ENCODE peak calls at places on chromosomes 5 and 9, in nine cellular contexts. T is GM12865, E is uterus, O is choroid plexus epithelial cell, M is amniotic stem cell, Z is GM10248, L is GM19239, J is WERI-Rb-1, S is SK-N-MC. W is an unnamed sample.

GRCh38 chr5:180499684-180500083 is 5.5 kb downstream of the CNOT6 start:
- DNase-seq in E (no peak), S (no peak), Z (no peak), M (no peak), L (no peak), O (peak; percentile 25), T (no peak), J (no peak), W (no peak)

GRCh38 chr5:94431696-94432095 is 186.7 kb downstream of the KIAA0825 start:
- DNase-seq in O (peak; percentile 21), T (no peak), Z (no peak), E (no peak), J (no peak), M (no peak), S (no peak), L (no peak), W (no peak)

GRCh38 chr5:149586708-149587318 is 5.5 kb downstream of the ARHGEF37 start:
- DNase-seq in J (no peak), Z (no peak), S (no peak), E (no peak), L (no peak), M (no peak), T (no peak), O (no peak), W (no peak)

GRCh38 chr5:94890907-94891306 is 272.4 kb downstream of the SLF1 start:
- DNase-seq in Z (no peak), J (no peak), S (no peak), T (no peak), M (no peak), O (peak; percentile 36), L (no peak), E (no peak), W (no peak)

GRCh38 chr5:174751154-174751990 is 27.0 kb downstream of the MSX2 start:
- DNase-seq in M (no peak), S (no peak), L (no peak), Z (no peak), T (no peak), E (no peak), J (no peak), O (peak; percentile 8), W (no peak)

GRCh38 chr5:139394123-139394653 is 716 bp downstream of the PROB1 start:
- DNase-seq in M (no peak), O (peak; percentile 59), T (peak; percentile 88), L (peak; percentile 67), S (no peak), E (peak; percentile 48), J (no peak), Z (peak; percentile 63), W (peak; percentile 83)

GRCh38 chr5:15995206-15996052 is 184.2 kb downstream of the MARCHF11 start:
- DNase-seq in T (no peak), Z (no peak), M (peak; percentile 20), O (peak; percentile 72), J (peak; percentile 33), L (no peak), S (no peak), E (no peak), W (no peak)

GRCh38 chr9:75889977-75890540 is 414 bp upstream of the PCSK5 start:
- DNase-seq in Z (peak; percentile 16), O (peak; percentile 84), E (peak; percentile 65), J (peak; percentile 16), L (no peak), S (peak; percentile 10), T (no peak), M (peak; percentile 46), W (no peak)

GRCh38 chr5:166772770-166773169 is 1518.7 kb upstream of the WWC1 start:
- DNase-seq in O (peak; percentile 84), S (no peak), Z (no peak), L (no peak), E (no peak), J (no peak), M (no peak), T (no peak), W (no peak)

GRCh38 chr5:72508241-72509170 is 1.3 kb upstream of the ZNF366 start:
- DNase-seq in E (no peak), J (no peak), O (no peak), S (no peak), T (peak; percentile 90), L (peak; percentile 57), Z (peak; percentile 84), M (no peak), W (peak; percentile 66)

GRCh38 chr5:18095061-18095460 is 460.8 kb downstream of the TAF11L14 start:
- DNase-seq in J (no peak), O (no peak), Z (no peak), S (no peak), T (no peak), E (no peak), M (no peak), L (no peak), W (no peak)

GRCh38 chr5:55816342-55816741 is 34.8 kb upstream of the IL31RA start:
- DNase-seq in T (no peak), J (no peak), L (no peak), O (peak; percentile 96), S (peak; percentile 16), Z (no peak), E (no peak), M (peak; percentile 46), W (no peak)

GRCh38 chr5:84249918-84250635 is 134.6 kb downstream of the EDIL3 start:
- DNase-seq in S (no peak), M (peak; percentile 27), T (no peak), J (peak; percentile 35), E (no peak), Z (no peak), L (no peak), O (peak; percentile 90), W (no peak)

GRCh38 chr5:122415481-122416120 is 103.6 kb downstream of the SNCAIP start:
- DNase-seq in S (no peak), L (no peak), O (peak; percentile 86), T (peak; percentile 80), Z (peak; percentile 47), E (peak; percentile 66), M (peak; percentile 35), J (peak; percentile 70), W (peak; percentile 20)

GRCh38 chr5:95713960-95714710 is 17.0 kb upstream of the RHOBTB3 start:
- DNase-seq in O (peak; percentile 87), M (no peak), T (no peak), J (no peak), Z (no peak), S (no peak), L (no peak), E (no peak), W (no peak)

GRCh38 chr5:58455066-58455465 is 4.8 kb downstream of the PLK2 start:
- DNase-seq in L (no peak), Z (no peak), O (no peak), S (no peak), T (no peak), M (no peak), E (no peak), J (no peak), W (no peak)

GRCh38 chr5:94218374-94218773 is 400.0 kb downstream of the KIAA0825 start:
- DNase-seq in J (no peak), Z (no peak), O (peak; percentile 57), E (no peak), M (peak; percentile 49), S (no peak), L (no peak), T (no peak), W (no peak)

GRCh38 chr5:112419050-112419595 is at the start of gene EPB41L4A:
- DNase-seq in O (no peak), M (no peak), E (peak; percentile 14), Z (peak; percentile 28), S (no peak), L (no peak), J (peak; percentile 50), T (peak; percentile 8), W (peak; percentile 10)

GRCh38 chr9:87796232-87796631 is 70.3 kb downstream of the CTSL start:
- DNase-seq in L (no peak), J (no peak), M (no peak), T (peak; percentile 3), S (no peak), E (no peak), Z (no peak), O (no peak), W (no peak)

GRCh38 chr9:23651051-23651450 is 175.0 kb downstream of the ELAVL2 start:
- DNase-seq in T (no peak), Z (no peak), M (no peak), O (no peak), E (no peak), S (no peak), L (no peak), J (no peak), W (no peak)

GRCh38 chr9:37083654-37084053 is 36.7 kb upstream of the ZCCHC7 start:
- DNase-seq in T (no peak), M (no peak), L (no peak), O (no peak), E (no peak), J (no peak), Z (no peak), S (no peak), W (no peak)

GRCh38 chr5:115842089-115842881 is 550 bp downstream of the AP3S1 start:
- DNase-seq in S (no peak), L (no peak), Z (peak; percentile 20), M (peak; percentile 71), O (no peak), T (peak; percentile 54), J (peak; percentile 82), E (peak; percentile 22), W (no peak)

GRCh38 chr5:95880081-95880926 is 57.8 kb upstream of the GLRX start:
- DNase-seq in E (no peak), S (no peak), O (no peak), Z (no peak), T (no peak), J (no peak), L (no peak), M (no peak), W (no peak)

GRCh38 chr9:29211681-29212589 is 1638.7 kb upstream of the C9orf72 start:
- DNase-seq in M (no peak), E (peak; percentile 45), Z (peak; percentile 80), O (peak; percentile 35), T (peak; percentile 39), L (peak; percentile 47), J (peak; percentile 70), S (no peak), W (peak; percentile 14)

GRCh38 chr5:42250-42649 is 49.7 kb upstream of the PLEKHG4B start:
- DNase-seq in M (no peak), J (peak; percentile 74), O (peak; percentile 35), E (no peak), S (no peak), Z (no peak), L (no peak), T (no peak), W (no peak)

GRCh38 chr5:135248801-135249231 is 150.2 kb downstream of the MACROH2A1 start:
- DNase-seq in L (no peak), J (peak; percentile 2), E (peak; percentile 8), T (no peak), S (no peak), Z (no peak), M (no peak), O (no peak), W (no peak)

GRCh38 chr9:109474170-109474569 is 23.9 kb downstream of the PTPN3 start:
- DNase-seq in T (no peak), E (no peak), S (no peak), O (no peak), J (no peak), Z (no peak), M (no peak), L (no peak), W (no peak)

GRCh38 chr9:73125651-73126050 is 26.0 kb upstream of the ANXA1 start:
- DNase-seq in E (no peak), T (no peak), J (no peak), M (no peak), S (no peak), Z (no peak), L (no peak), O (no peak), W (no peak)

GRCh38 chr9:87342743-87343142 is 154.9 kb upstream of the DAPK1 start:
- DNase-seq in J (no peak), T (no peak), Z (no peak), M (no peak), O (peak; percentile 65), L (no peak), S (peak; percentile 94), E (peak; percentile 51), W (no peak)

GRCh38 chr5:179265529-179266290 is 79.6 kb downstream of the ADAMTS2 start:
- DNase-seq in T (no peak), O (peak; percentile 98), Z (no peak), L (no peak), J (no peak), E (peak; percentile 98), M (peak; percentile 96), S (no peak), W (no peak)

W was measured in GM06990.